ENCODE peak calls at places on chromosome 11, in five cellular contexts. X, K, P, R and F are unnamed samples.

GRCh38 chr11:66510271-66510989 is at the start of gene BBS1:
- DNase-seq in X (peak; percentile 50), K (peak; percentile 95), P (peak; percentile 81), R (peak; percentile 69), F (peak; percentile 80)

GRCh38 chr11:108887436-108888238 is 222.8 kb downstream of the DDX10 start:
- DNase-seq in X (no peak), K (no peak), P (peak; percentile 50), R (no peak), F (no peak)

GRCh38 chr11:130037881-130038601 is 31.7 kb upstream of the APLP2 start:
- DNase-seq in X (peak; percentile 58), K (no peak), P (peak; percentile 59), R (no peak), F (no peak)

GRCh38 chr11:81004576-81004975 is 1563.7 kb upstream of the TENM4 start:
- DNase-seq in X (no peak), K (no peak), P (no peak), R (peak; percentile 56), F (no peak)

GRCh38 chr11:12448131-12448939 is 71.0 kb downstream of the PARVA start:
- DNase-seq in X (no peak), K (no peak), P (no peak), R (no peak), F (no peak)

GRCh38 chr11:78229106-78229505 is 40.4 kb downstream of the USP35 start:
- DNase-seq in X (no peak), K (no peak), P (no peak), R (no peak), F (no peak)

GRCh38 chr11:73415854-73416615 is 39.8 kb downstream of the RELT start:
- DNase-seq in X (peak; percentile 42), K (no peak), P (no peak), R (no peak), F (no peak)

GRCh38 chr11:64934765-64935633 is 694 bp downstream of the GPHA2 start:
- DNase-seq in X (no peak), K (no peak), P (no peak), R (no peak), F (no peak)

GRCh38 chr11:44191322-44192014 is 96.0 kb downstream of the EXT2 start:
- DNase-seq in X (no peak), K (no peak), P (no peak), R (no peak), F (no peak)

GRCh38 chr11:6695377-6695776 is 12.2 kb upstream of the MRPL17 start:
- DNase-seq in X (no peak), K (no peak), P (peak; percentile 88), R (no peak), F (no peak)

GRCh38 chr11:72380132-72380503 is 54.2 kb downstream of the CLPB start:
- DNase-seq in X (no peak), K (no peak), P (no peak), R (no peak), F (no peak)

GRCh38 chr11:12808519-12808918 is 134.3 kb downstream of the TEAD1 start:
- DNase-seq in X (peak; percentile 63), K (no peak), P (peak; percentile 50), R (peak; percentile 77), F (peak; percentile 48)

GRCh38 chr11:1741741-1742140 is 8.7 kb downstream of the IFITM10 start:
- DNase-seq in X (no peak), K (no peak), P (no peak), R (no peak), F (no peak)

GRCh38 chr11:75276696-75277095 is 36.1 kb downstream of the TPBGL start:
- DNase-seq in X (no peak), K (no peak), P (no peak), R (no peak), F (no peak)

GRCh38 chr11:44960200-44960845 is 9.6 kb upstream of the TP53I11 start:
- DNase-seq in X (no peak), K (no peak), P (no peak), R (no peak), F (no peak)

GRCh38 chr11:5783255-5783654 is at the start of gene OR52N5:
- DNase-seq in X (no peak), K (no peak), P (no peak), R (no peak), F (no peak)

GRCh38 chr11:10655931-10656576 is 37.5 kb downstream of the IRAG1 start:
- DNase-seq in X (no peak), K (no peak), P (no peak), R (no peak), F (no peak)

GRCh38 chr11:114059278-114059983 is at the start of gene ZBTB16:
- DNase-seq in X (no peak), K (peak; percentile 97), P (peak; percentile 93), R (no peak), F (no peak)

GRCh38 chr11:57379732-57380131 is 1.2 kb downstream of the PRG3 start:
- DNase-seq in X (peak; percentile 21), K (no peak), P (peak; percentile 48), R (peak; percentile 11), F (no peak)

GRCh38 chr11:47391077-47391583 is 12.8 kb upstream of the SPI1 start:
- DNase-seq in X (no peak), K (no peak), P (no peak), R (no peak), F (peak; percentile 57)

GRCh38 chr11:23570828-23571227 is 710.6 kb upstream of the CCDC179 start:
- DNase-seq in X (peak; percentile 26), K (no peak), P (peak; percentile 24), R (no peak), F (no peak)

GRCh38 chr11:36048496-36049247 is 104.8 kb downstream of the LDLRAD3 start:
- DNase-seq in X (no peak), K (no peak), P (no peak), R (no peak), F (no peak)

GRCh38 chr11:8233691-8234424 is 29.8 kb downstream of the LMO1 start:
- DNase-seq in X (peak; percentile 68), K (peak; percentile 65), P (no peak), R (no peak), F (no peak)

GRCh38 chr11:67700548-67701262 is 26.3 kb upstream of the ALDH3B2 start:
- DNase-seq in X (peak; percentile 82), K (no peak), P (no peak), R (no peak), F (no peak)

GRCh38 chr11:32435511-32435946 is at the start of gene WT1:
- DNase-seq in X (no peak), K (no peak), P (peak; percentile 86), R (no peak), F (no peak)

GRCh38 chr11:16790484-16791240 is 52.2 kb downstream of the C11orf58 start:
- DNase-seq in X (no peak), K (no peak), P (no peak), R (no peak), F (no peak)

DNA sequence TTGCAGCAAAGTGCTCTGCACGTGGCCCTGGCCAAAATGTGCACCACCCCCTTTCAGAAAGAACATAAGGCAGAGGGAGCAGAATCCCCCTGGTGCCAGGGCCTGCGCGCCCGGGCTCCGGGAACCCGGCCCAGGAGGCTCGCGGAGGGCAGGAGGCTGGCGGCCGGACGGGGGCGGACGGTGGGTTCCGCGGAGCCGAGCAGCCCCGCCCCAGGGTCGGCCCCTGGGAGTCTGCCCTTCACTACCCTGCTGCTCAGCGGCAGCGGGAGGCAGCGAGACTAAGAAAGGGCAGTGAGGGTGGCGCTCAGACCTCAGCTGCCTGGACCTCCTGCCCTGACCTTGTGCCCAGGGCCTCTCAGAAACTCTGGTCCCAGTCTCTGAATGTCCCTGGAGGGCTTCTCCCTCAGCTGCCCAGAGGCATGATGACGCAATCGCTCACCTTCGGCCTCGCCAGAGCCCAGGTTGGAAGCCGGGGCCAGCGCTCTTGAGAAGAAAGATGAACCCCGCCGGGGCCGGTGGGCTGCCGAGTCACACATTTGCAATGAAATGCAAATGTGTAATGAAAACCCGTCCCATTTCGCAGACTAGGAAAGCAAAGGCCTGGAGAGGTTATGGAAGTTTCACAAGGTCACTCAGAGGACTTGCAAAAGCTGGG is 1.1 kb upstream of the CLMP start:
- DNase-seq in X (no peak), K (no peak), P (no peak), R (no peak), F (no peak)
- H3K4me3 ChIP-seq in X (no peak overlapping the region), K (peak overlapping the region; percentile 60), P (no peak overlapping the region), R (no peak overlapping the region), F (no peak overlapping the region)

GRCh38 chr11:135033545-135033944 is 621.5 kb upstream of the B3GAT1 start:
- DNase-seq in X (no peak), K (no peak), P (no peak), R (no peak), F (no peak)
- TF ChIP-seq CTCF in X (no peak), K (no peak), P (no peak), R (no peak), F (no peak)

GRCh38 chr11:3237119-3237518 is 4.9 kb upstream of the MRGPRE start:
- DNase-seq in X (no peak), K (no peak), P (no peak), R (no peak), F (no peak)
- H3K4me3 ChIP-seq in X (no peak overlapping the region), K (no peak overlapping the region), P (no peak overlapping the region), R (no peak overlapping the region), F (no peak overlapping the region)

DNA sequence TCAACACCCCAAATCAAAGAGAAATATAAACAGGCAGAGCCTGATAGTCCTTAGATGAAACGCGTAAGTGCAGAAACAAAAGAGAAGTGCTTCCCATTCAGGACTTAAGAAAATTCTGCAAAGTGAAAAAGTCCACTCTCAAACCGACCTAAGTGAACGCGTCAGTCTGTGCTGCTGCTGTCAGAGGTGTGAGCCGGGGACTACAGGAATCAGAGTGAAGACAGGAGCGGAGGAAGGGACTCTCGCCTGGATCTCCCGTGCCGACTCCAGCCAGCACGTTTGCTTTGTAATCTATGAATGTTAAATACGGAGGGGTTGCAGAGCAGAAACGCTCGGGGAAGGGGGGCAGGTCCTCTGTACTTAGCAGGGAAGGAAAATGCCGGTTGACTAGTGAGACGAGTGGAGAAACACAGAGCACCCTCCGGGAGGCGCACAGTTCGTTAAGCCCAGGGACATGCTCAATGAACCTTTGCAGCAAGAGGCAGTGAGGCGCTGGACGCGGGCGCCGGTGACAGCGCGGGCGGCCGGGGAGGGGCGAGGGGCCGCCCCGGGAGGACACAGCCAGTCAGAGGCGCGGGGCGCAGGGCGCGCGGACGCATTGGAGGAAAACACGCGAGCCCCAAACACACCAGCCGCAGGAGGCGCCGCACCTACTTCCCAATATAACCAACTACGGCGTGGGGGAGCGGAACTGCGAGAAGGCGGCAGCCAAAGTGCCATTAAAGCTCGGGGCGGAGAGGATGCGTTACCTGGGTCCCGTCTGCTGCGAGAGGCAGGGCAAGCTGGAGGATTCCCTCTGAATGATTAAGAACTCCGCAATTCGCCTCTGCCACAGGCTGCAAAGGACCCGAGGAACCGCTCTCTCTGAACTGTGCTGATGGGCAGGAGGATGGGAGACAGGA is at the start of gene CNTN5:
- DNase-seq in X (peak; percentile 7), K (peak; percentile 51), P (peak; percentile 49), R (peak; percentile 91), F (peak; percentile 9)
- TF ChIP-seq CTCF in X (no peak), K (no peak), P (no peak), R (peak; percentile 33), F (no peak)

DNA sequence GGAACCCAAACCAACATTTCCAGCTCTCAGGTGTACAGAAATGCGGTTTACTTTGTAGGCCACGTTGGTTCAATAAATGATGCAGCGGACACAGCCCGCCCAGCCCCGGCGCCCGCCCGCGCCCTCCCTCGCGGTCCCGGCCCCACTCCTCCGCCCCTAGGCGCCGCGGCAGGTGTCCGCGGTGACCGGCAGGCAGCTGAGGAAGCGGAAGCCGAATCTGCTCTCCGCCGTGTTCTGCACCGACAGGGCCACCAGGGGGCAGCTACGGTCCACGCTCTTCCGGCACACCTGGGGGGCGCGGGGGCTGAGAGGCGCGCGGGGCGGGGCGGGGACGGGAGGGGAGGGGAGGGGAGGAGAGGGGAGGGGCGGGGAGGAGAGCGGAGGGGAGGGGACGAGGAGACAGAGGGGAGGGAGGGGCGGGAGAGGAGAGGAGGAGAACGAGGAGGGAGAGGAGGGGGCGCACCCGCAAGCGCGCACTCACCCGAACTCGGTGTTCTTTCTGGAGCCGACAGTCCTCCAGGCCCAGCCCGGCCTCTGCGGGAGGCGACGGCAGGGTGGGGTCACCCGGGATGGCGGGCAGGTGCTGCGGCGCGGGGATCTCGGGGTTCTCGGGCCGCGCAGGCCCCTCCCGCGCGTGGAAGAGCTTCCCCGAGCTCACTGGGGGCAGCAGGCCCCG is 5.6 kb downstream of the LMNTD2 start:
- DNase-seq in X (peak; percentile 44), K (peak; percentile 79), P (peak; percentile 40), R (peak; percentile 86), F (peak; percentile 88)
- H3K4me3 ChIP-seq in X (peak overlapping the region; percentile 32), K (peak overlapping the region; percentile 49), P (no peak overlapping the region), R (peak overlapping the region; percentile 62), F (no peak overlapping the region)